ENCODE peak calls at places on chromosomes 16 and 17, in ten cellular contexts. K is psoas muscle, T is ascending aorta, D is spleen, L is ovary, R is pancreas, H is RWPE2, Q is transverse colon, C is heart left ventricle, U is PC-3. M is an unnamed sample. For H3K36me3, the result is how much of the 10 kb centered on the place peaks cover.

GRCh38 chr17:17837380-17837821 is 615 bp upstream of the SREBF1 start:
- DNase-seq in K (peak), R (no peak), U (peak), C (no peak), D (no peak), L (peak), Q (no peak), H (no peak), T (peak), M (no peak)

GRCh38 chr17:30363715-30364202 is 15.0 kb upstream of the CPD start:
- DNase-seq in R (no peak), U (peak), C (no peak), D (peak), K (no peak), L (no peak), H (no peak), Q (peak), T (no peak), M (peak)

GRCh38 chr17:81641825-81642489 is 5.0 kb downstream of the TSPAN10 start:
- DNase-seq in R (no peak), U (peak), C (no peak), Q (no peak), D (no peak), K (no peak), T (no peak), L (no peak), H (peak), M (no peak)

GRCh38 chr17:66904760-66905637 is 59.5 kb upstream of the CACNG4 start:
- DNase-seq in D (peak), T (no peak), K (no peak), H (no peak), L (peak), Q (no peak), U (peak), R (peak), C (no peak), M (no peak)

GRCh38 chr16:74829637-74830036 is 55.0 kb upstream of the FA2H start:
- DNase-seq in C (no peak), U (no peak), D (no peak), R (no peak), Q (no peak), L (no peak), H (no peak), T (no peak), K (no peak), M (no peak)

GRCh38 chr16:77680496-77680895 is 41.8 kb upstream of the NUDT7 start:
- DNase-seq in C (no peak), Q (no peak), U (no peak), L (no peak), K (no peak), T (no peak), H (no peak), D (no peak), R (no peak), M (no peak)

GRCh38 chr17:40621019-40621418 is 26.6 kb downstream of the SMARCE1 start:
- DNase-seq in H (no peak), D (no peak), T (no peak), U (no peak), R (no peak), K (no peak), Q (no peak), L (no peak), C (no peak), M (no peak)

GRCh38 chr17:65013613-65014391 is 42.7 kb downstream of the GNA13 start:
- DNase-seq in T (no peak), U (peak), R (no peak), H (no peak), K (no peak), D (no peak), C (no peak), L (no peak), Q (no peak), M (no peak)

GRCh38 chr17:61362396-61362795 is 37.2 kb upstream of the TBX2 start:
- DNase-seq in R (no peak), L (no peak), H (no peak), K (no peak), D (peak), C (no peak), T (no peak), Q (no peak), U (no peak), M (no peak)

GRCh38 chr16:85396879-85397871 is 215.9 kb upstream of the GSE1 start:
- DNase-seq in R (peak), C (peak), L (peak), T (peak), K (peak), Q (no peak), U (no peak), H (peak), D (peak), M (peak)

GRCh38 chr16:50067290-50067853 is 1.6 kb downstream of the HEATR3 start:
- DNase-seq in K (no peak), T (no peak), D (peak), R (no peak), H (no peak), C (no peak), Q (no peak), L (no peak), U (peak), M (no peak)

GRCh38 chr16:48498761-48499600 is 111.0 kb downstream of the N4BP1 start:
- DNase-seq in Q (peak), K (no peak), D (peak), L (peak), U (peak), H (no peak), T (no peak), R (no peak), C (no peak), M (no peak)

GRCh38 chr16:64250866-64251265 is 871.0 kb downstream of the CDH11 start:
- DNase-seq in L (no peak), K (no peak), T (no peak), Q (no peak), R (no peak), C (no peak), D (no peak), U (no peak), H (no peak), M (no peak)

GRCh38 chr17:56926270-56926669 is 12.4 kb upstream of the TRIM25 start:
- DNase-seq in T (no peak), D (no peak), R (no peak), C (no peak), K (no peak), U (no peak), Q (no peak), H (no peak), L (no peak), M (no peak)

GRCh38 chr16:12906765-12907516 is 5.5 kb downstream of the SHISA9 start:
- DNase-seq in U (no peak), C (no peak), Q (no peak), L (no peak), T (no peak), K (no peak), R (no peak), H (no peak), D (no peak), M (no peak)

GRCh38 chr17:29180051-29180787 is at the start of gene MYO18A:
- DNase-seq in U (peak), D (peak), C (peak), R (peak), Q (peak), T (peak), K (peak), H (no peak), L (peak), M (peak)

GRCh38 chr17:74892013-74892841 is 1.2 kb downstream of the FADS6 start:
- DNase-seq in C (no peak), K (no peak), T (no peak), L (no peak), U (no peak), H (no peak), R (no peak), Q (no peak), D (no peak), M (no peak)
- TF ChIP-seq CTCF in C (no peak), K (no peak), T (no peak), L (no peak), U (peak), H (no peak), R (no peak), Q (no peak), D (no peak), M (no peak)

GRCh38 chr16:86568677-86569623 is 2.3 kb downstream of the FOXC2 start:
- DNase-seq in T (no peak), R (no peak), U (no peak), H (no peak), Q (no peak), K (no peak), D (peak), C (no peak), L (no peak), M (no peak)
- H3K4me3 ChIP-seq in T (peak), R (no peak), U (no peak), H (peak), Q (no peak), K (peak), D (peak), C (peak), L (no peak), M (no peak)

DNA sequence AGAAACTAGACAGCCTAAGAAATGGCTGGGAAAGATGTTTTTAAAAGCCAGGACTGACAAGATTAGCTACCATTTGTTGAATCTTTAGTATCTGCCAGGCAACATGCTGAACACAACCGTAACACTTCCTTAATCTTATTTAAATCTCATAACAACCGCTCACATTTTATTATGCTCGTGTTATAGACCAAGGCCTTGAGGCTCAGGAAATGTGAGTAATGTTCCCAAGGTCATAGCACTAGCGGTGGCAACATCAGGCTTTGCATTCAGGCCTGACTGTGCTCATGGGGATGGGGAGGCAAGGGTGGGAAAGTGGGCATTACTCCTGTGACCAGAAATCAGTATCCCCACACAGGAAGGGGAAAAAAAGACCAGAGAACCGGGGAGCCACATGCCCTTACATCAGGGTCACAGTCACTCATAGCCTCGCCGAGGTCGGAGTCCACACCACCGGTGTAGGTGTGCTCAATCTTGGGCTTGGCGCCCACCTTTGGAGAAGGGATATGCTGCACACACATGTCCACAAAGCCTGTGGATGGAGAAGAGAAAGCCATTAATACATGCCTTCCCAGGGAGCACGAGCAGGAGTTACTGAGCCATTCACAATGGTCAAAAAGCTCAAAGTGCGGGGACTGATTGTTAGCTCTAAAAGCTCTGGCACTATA is 15.7 kb downstream of the HIGD1B start:
- DNase-seq in D (no peak), K (no peak), T (no peak), R (no peak), C (no peak), H (no peak), L (no peak), Q (no peak), U (no peak), M (no peak)
- H3K36me3 ChIP-seq in D (half or more), K (half or more), T (half or more), R (under half), C (under half), H (half or more), L (under half), Q (under half), U (half or more), M (under half)

GRCh38 chr17:47227862-47228261 is 18.7 kb downstream of the MYL4 start:
- DNase-seq in H (no peak), D (no peak), U (no peak), R (no peak), C (no peak), K (no peak), Q (no peak), T (no peak), L (no peak), M (no peak)

GRCh38 chr17:47230864-47231263 is 21.7 kb downstream of the MYL4 start:
- DNase-seq in D (no peak), T (no peak), K (no peak), L (no peak), Q (no peak), H (no peak), U (no peak), C (no peak), R (no peak), M (no peak)

GRCh38 chr17:47231866-47232265 is 21.8 kb upstream of the ITGB3 start:
- DNase-seq in H (no peak), R (no peak), K (no peak), L (no peak), D (no peak), Q (no peak), T (no peak), U (no peak), C (no peak), M (no peak)

GRCh38 chr17:47231334-47231733 is 22.2 kb downstream of the MYL4 start:
- DNase-seq in C (no peak), K (no peak), D (no peak), R (no peak), H (no peak), U (no peak), Q (no peak), T (no peak), L (no peak), M (no peak)

DNA sequence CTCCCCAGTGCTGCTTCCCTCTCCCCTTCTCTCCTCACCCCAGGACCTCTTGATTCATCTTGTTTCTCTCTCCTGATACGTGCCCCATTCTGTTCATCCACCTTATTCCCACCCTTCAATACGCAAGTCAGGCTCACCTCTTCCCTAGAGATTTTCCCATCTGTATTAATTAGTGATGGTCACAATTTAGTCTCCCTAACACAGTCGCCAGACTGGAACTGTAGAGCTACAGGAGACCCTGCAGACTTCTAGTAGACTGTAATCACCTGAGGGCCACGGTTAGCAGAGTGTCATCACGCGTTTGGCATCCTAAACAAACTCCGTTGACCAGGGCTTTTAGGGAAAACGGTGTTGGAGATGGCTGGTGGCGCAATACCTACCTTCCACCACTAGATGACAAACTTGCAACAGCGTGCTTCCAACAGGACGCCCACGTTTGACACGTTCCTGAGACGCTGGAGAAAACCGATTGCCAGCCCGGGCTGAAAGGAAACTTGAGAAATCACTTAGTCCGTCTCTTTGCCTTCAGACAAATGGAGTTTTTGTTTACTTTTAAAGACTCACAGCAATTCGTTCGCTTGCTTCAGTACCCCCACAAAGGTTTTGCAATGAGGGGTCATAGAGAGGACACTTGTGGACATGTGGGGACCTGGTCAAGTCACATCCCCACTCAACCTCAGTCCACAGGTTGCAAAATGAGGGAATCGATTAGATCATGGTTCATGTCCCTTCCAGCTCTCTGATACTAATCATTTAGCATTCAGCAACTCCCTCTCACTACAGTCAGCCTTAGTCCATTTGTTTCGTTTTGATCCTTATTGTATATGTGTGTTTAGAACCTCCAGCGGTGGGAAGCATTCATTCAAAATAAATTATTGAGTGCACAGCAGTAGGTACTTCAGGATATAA is 20.6 kb downstream of the MYL4 start:
- DNase-seq in T (peak), R (peak), D (peak), L (peak), Q (peak), K (peak), H (peak), U (peak), C (peak), M (no peak)
- TF ChIP-seq CTCF in T (peak), R (peak), D (peak), L (peak), Q (peak), K (peak), H (peak), U (peak), C (peak), M (peak)